ENCODE peak calls at places on chromosome 21, in four cellular contexts. U is GM12878, B is K562, W is HepG2. Z is an unnamed sample.

GRCh38 chr21:35324372-35325220 is 275.5 kb upstream of the RUNX1 start:
- DNase-seq in B (no peak), U (no peak), W (no peak), Z (no peak)

GRCh38 chr21:31744162-31744800 is 12.4 kb upstream of the SCAF4 start:
- DNase-seq in W (no peak), B (no peak), U (no peak), Z (no peak)

GRCh38 chr21:33021150-33021549 is 4.6 kb upstream of the OLIG2 start:
- DNase-seq in U (no peak), W (no peak), B (no peak), Z (no peak)

GRCh38 chr21:28427356-28428022 is 565.2 kb downstream of the LTN1 start:
- DNase-seq in B (no peak), W (no peak), U (no peak), Z (no peak)

GRCh38 chr21:43923391-43923790 is 58.4 kb downstream of the AGPAT3 start:
- DNase-seq in U (no peak), B (no peak), W (no peak), Z (no peak)

GRCh38 chr21:28884481-28884880 is 108.2 kb downstream of the LTN1 start:
- DNase-seq in B (peak), U (no peak), W (no peak), Z (no peak)

GRCh38 chr21:45531393-45532215 is 10.6 kb downstream of the SLC19A1 start:
- DNase-seq in W (no peak), U (no peak), B (no peak), Z (no peak)

GRCh38 chr21:35006771-35007170 is 42.3 kb downstream of the RUNX1 start:
- DNase-seq in W (no peak), U (no peak), B (no peak), Z (no peak)

GRCh38 chr21:24045775-24046215 is 1561.5 kb downstream of the MRPL39 start:
- DNase-seq in B (peak), U (no peak), W (no peak), Z (no peak)

GRCh38 chr21:17387030-17387617 is 125.7 kb upstream of the CXADR start:
- DNase-seq in U (peak), W (peak), B (peak), Z (peak)

GRCh38 chr21:14573244-14573643 is 27.1 kb upstream of the SAMSN1 start:
- DNase-seq in W (no peak), B (no peak), U (no peak), Z (no peak)

GRCh38 chr21:42567181-42567560 is 53.5 kb downstream of the SLC37A1 start:
- DNase-seq in B (no peak), W (no peak), U (no peak), Z (no peak)

GRCh38 chr21:42614811-42615342 is 38.5 kb upstream of the PDE9A start:
- DNase-seq in W (peak), U (no peak), B (no peak), Z (no peak)

GRCh38 chr21:43001316-43001715 is 27.0 kb downstream of the PKNOX1 start:
- DNase-seq in B (no peak), U (no peak), W (no peak), Z (no peak)

GRCh38 chr21:27648560-27648959 is 681.7 kb upstream of the ADAMTS5 start:
- DNase-seq in U (no peak), B (no peak), W (no peak), Z (no peak)

GRCh38 chr21:36980280-36981048 is 14.0 kb upstream of the HLCS start:
- DNase-seq in B (no peak), U (no peak), W (no peak), Z (no peak)

GRCh38 chr21:37087188-37087587 is 14.1 kb downstream of the TTC3 start:
- DNase-seq in W (no peak), U (no peak), B (peak), Z (peak)

GRCh38 chr21:32015740-32016139 is 142.9 kb downstream of the HUNK start:
- DNase-seq in B (no peak), W (no peak), U (peak), Z (no peak)

GRCh38 chr21:44793269-44794030 is 8.2 kb downstream of the UBE2G2 start:
- DNase-seq in B (peak), U (no peak), W (peak), Z (peak)

GRCh38 chr21:36377391-36377842 is 7.8 kb upstream of the CHAF1B start:
- DNase-seq in W (no peak), U (no peak), B (no peak), Z (no peak)

GRCh38 chr21:38386967-38387366 is 111.3 kb downstream of the ERG start:
- DNase-seq in W (no peak), U (no peak), B (no peak), Z (no peak)

GRCh38 chr21:43573921-43574320 is 85.4 kb downstream of the HSF2BP start:
- DNase-seq in W (no peak), U (no peak), B (no peak), Z (no peak)

GRCh38 chr21:36859744-36860501 is 106.5 kb downstream of the HLCS start:
- DNase-seq in W (peak), U (no peak), B (peak), Z (no peak)

GRCh38 chr21:31873696-31874599 is 1.1 kb downstream of the HUNK start:
- DNase-seq in B (peak), W (no peak), U (no peak), Z (no peak)

GRCh38 chr21:42460391-42461184 is 35.4 kb downstream of the RSPH1 start:
- DNase-seq in B (no peak), U (peak), W (no peak), Z (no peak)

GRCh38 chr21:41943468-41944250 is 10.2 kb downstream of the C2CD2 start:
- DNase-seq in U (no peak), B (no peak), W (no peak), Z (no peak)

GRCh38 chr21:22885079-22885478 is 1886.9 kb downstream of the NCAM2 start:
- DNase-seq in B (no peak), U (no peak), W (no peak), Z (no peak)

GRCh38 chr21:33096426-33096825 is 26.5 kb downstream of the OLIG1 start:
- DNase-seq in W (no peak), U (no peak), B (no peak), Z (no peak)

GRCh38 chr21:45590726-45591618 is 48.7 kb upstream of the SLC19A1 start:
- DNase-seq in B (no peak), W (no peak), U (peak), Z (no peak)

GRCh38 chr21:33069994-33070811 is at the start of gene OLIG1:
- DNase-seq in U (no peak), W (no peak), B (no peak), Z (no peak)

GRCh38 chr21:14482165-14482564 is 64.0 kb downstream of the SAMSN1 start:
- DNase-seq in B (no peak), W (no peak), U (no peak), Z (no peak)

GRCh38 chr21:44613386-44614155 is 1.7 kb downstream of the KRTAP10-8 start:
- DNase-seq in U (no peak), B (no peak), W (no peak), Z (no peak)

GRCh38 chr21:9758888-9759287 is 762.5 kb upstream of the TPTE start:
- DNase-seq in U (no peak), B (no peak), W (no peak), Z (no peak)

GRCh38 chr21:37558676-37559204 is 192.2 kb downstream of the DYRK1A start:
- DNase-seq in U (no peak), W (no peak), B (peak), Z (no peak)

GRCh38 chr21:44773291-44773932 is 28.2 kb downstream of the UBE2G2 start:
- DNase-seq in U (no peak), W (no peak), B (no peak), Z (no peak)

GRCh38 chr21:36572091-36572490 is 92.2 kb upstream of the CLDN14 start:
- DNase-seq in W (no peak), B (no peak), U (no peak), Z (no peak)

GRCh38 chr21:21715286-21715969 is 717.2 kb downstream of the NCAM2 start:
- DNase-seq in B (no peak), U (no peak), W (no peak), Z (no peak)

GRCh38 chr21:40204956-40205355 is 337.7 kb downstream of the PCP4 start:
- DNase-seq in W (no peak), B (no peak), U (no peak), Z (no peak)

DNA sequence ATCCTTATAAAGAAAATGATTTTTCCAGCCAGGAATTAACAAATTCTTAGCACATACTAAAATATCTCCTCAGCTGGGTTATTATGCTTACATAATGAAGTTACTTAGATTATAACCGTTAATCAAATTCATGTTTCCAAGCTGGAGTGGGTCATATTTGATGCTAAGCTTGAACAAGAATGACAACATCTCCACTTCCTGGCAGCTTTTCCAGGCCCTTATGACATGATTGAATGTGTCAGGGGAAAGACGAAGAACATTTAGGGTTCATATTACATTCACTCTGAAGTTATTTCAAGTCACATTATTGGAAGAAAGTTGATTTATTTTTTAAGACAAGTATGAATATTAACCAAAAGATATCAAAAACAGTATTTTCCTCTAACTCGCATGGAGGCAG is 333.7 kb downstream of the PCP4 start:
- DNase-seq in B (no peak), W (no peak), U (no peak), Z (no peak)
- TF ChIP-seq ZBTB33 in B (no peak), W (no peak), U (no peak), Z (no peak)

DNA sequence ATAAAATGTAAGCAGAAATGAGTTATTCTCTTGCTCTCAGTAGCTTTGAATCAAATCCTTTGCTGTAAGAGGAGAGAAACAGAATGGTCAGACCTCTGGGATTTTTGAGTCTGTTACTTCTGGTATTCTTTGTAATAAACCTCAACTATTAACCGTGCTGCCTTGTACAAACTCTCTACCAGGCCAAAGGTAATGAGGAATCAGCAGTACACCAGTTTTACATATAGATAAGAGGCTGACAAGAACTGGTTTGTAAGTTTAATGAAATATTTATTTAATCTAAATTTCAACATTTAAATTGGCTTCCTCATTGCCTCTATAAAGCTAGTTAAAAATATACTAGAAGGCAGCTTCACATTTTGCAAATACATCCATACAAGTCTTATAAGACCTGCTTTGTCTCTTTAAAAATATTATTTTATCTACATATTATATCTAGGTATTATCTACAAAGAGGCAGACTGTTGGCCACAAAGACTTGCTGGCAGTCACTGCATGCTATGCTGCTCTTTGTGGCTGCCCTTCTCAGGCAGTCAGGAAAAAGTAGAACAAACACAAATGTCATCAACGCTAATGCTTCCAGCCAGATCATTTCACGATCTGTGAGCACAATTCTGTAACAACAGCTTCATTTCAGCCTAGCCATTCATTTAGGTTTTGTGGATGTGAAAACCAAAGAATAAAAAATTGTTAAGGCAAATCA is 173.0 kb downstream of the GABPA start:
- DNase-seq in W (no peak), U (no peak), B (no peak), Z (no peak)
- TF ChIP-seq SP1 in W (no peak), U (no peak), B (no peak), Z (no peak)

GRCh38 chr21:46635324-46636180 is at the start of gene PRMT2:
- DNase-seq in B (peak), W (peak), U (peak), Z (peak)
- TF ChIP-seq POLR2A in B (peak), W (peak), U (peak), Z (peak)

GRCh38 chr21:26444646-26445045 is 128.4 kb downstream of the CYYR1 start:
- DNase-seq in W (no peak), U (no peak), B (no peak), Z (no peak)

GRCh38 chr21:26445440-26445839 is 127.6 kb downstream of the CYYR1 start:
- DNase-seq in W (no peak), B (no peak), U (no peak), Z (no peak)

GRCh38 chr21:26441081-26441610 is 131.9 kb downstream of the CYYR1 start:
- DNase-seq in W (no peak), B (no peak), U (no peak), Z (no peak)

GRCh38 chr21:26443867-26444266 is 129.2 kb downstream of the CYYR1 start:
- DNase-seq in B (no peak), U (no peak), W (no peak), Z (no peak)

DNA sequence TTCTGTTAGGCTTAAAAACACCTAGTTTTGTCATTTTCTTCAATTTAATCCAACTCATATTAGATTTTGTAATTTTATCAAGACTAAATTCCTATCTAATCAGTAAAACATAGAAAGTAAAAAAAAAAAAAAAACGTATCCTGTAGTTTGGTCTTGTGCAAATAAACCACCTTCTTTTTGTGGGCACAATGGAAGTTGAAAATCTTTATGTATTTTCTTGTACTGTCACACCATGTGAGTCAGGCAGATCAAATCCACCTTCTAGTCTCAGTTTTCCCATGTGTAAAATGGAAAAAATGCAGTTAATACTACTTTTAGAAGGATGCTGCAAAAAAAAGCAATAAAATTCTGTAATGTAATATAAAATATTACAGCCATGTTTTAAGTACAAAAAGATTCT is 129.8 kb downstream of the CYYR1 start:
- DNase-seq in W (no peak), B (no peak), U (no peak), Z (no peak)
- TF ChIP-seq ZBTB33 in W (no peak), B (no peak), U (no peak), Z (no peak)

DNA sequence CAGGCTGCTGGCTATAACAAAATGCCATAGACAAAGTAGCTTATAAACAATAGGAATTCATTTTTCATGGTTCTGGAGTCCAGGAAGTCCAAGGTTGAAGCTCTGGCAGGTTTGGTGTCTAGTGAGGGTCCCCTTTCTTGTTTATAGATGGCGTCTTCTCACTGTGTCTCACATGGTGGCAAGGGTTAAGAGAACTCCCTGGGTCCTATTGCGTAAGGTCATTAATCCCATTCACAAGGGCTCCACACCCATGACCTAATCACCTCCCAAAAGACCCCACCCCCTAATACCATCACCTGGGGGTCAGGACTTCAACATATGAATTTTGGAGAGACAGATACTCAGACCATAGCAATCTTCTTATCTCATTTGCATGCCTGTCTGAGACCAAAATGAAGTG is 108.9 kb upstream of the USP25 start:
- DNase-seq in U (no peak), W (no peak), B (no peak), Z (no peak)
- TF ChIP-seq SP1 in U (no peak), W (no peak), B (no peak), Z (no peak)

GRCh38 chr21:39628380-39628779 is 15.6 kb downstream of the B3GALT5 start:
- DNase-seq in W (no peak), B (no peak), U (no peak), Z (no peak)
- TF ChIP-seq POLR2A in W (no peak), B (no peak), U (no peak), Z (no peak)

Z was measured in HCT116.